ENCODE peak calls at places on chromosomes 7 and 10, in eight cellular contexts. N, L, J, Z, C, W, B and I are unnamed samples.

GRCh38 chr7:255038-255435 is 34.9 kb upstream of the FOXL3 start:
- DNase-seq in N (no peak), W (no peak), B (no peak), Z (no peak), L (no peak), J (no peak), C (no peak), I (no peak)

GRCh38 chr10:13165177-13165576 is 3.8 kb downstream of the MCM10 start:
- DNase-seq in N (no peak), W (no peak), L (no peak), J (no peak), Z (no peak), B (no peak), C (no peak), I (no peak)

GRCh38 chr10:104642311-104643022 is 1.4 kb downstream of the SORCS3 start:
- DNase-seq in N (no peak), Z (no peak), C (peak), J (peak), W (no peak), L (peak), B (peak), I (peak)

GRCh38 chr10:29270883-29271282 is 18.0 kb upstream of the LYZL1 start:
- DNase-seq in Z (no peak), C (no peak), B (no peak), L (no peak), W (no peak), J (no peak), N (no peak), I (no peak)

GRCh38 chr7:39375874-39376190 is 190.4 kb upstream of the YAE1 start:
- DNase-seq in W (no peak), L (no peak), B (no peak), J (no peak), C (no peak), Z (no peak), N (no peak), I (no peak)

GRCh38 chr7:151024435-151025056 is at the start of gene ATG9B:
- DNase-seq in J (no peak), B (no peak), L (no peak), N (no peak), C (no peak), W (no peak), Z (no peak), I (peak)

GRCh38 chr10:46553238-46554049 is 3.0 kb downstream of the GPRIN2 start:
- DNase-seq in Z (no peak), J (peak), B (no peak), W (no peak), C (peak), N (no peak), L (no peak), I (no peak)

GRCh38 chr7:71787513-71787912 is 624.6 kb downstream of the CALN1 start:
- DNase-seq in C (peak), J (no peak), W (no peak), Z (no peak), L (no peak), B (no peak), N (no peak), I (no peak)

GRCh38 chr7:68420342-68420750 is 1177.9 kb upstream of the AUTS2 start:
- DNase-seq in J (no peak), Z (no peak), W (no peak), L (no peak), B (peak), C (no peak), N (no peak), I (no peak)

GRCh38 chr7:94632338-94633024 is 23.5 kb downstream of the SGCE start:
- DNase-seq in B (no peak), Z (peak), C (no peak), W (no peak), L (peak), J (no peak), N (peak), I (peak)

GRCh38 chr7:36346260-36346831 is 43.3 kb upstream of the ANLN start:
- DNase-seq in J (no peak), Z (no peak), C (no peak), B (no peak), L (no peak), N (no peak), W (no peak), I (peak)

GRCh38 chr7:134443396-134444070 is 15.4 kb downstream of the AKR1B1 start:
- DNase-seq in Z (no peak), B (no peak), L (no peak), W (no peak), N (no peak), C (no peak), J (no peak), I (peak)

GRCh38 chr10:116826803-116827202 is 22.5 kb upstream of the ENO4 start:
- DNase-seq in W (no peak), B (no peak), J (no peak), Z (no peak), C (no peak), N (peak), L (peak), I (no peak)